ENCODE peak calls at places on chromosomes 13 and 19, in six cellular contexts. One of them, this sample, is unnamed.

GRCh38 chr13:69565334-69565733 is 542.3 kb upstream of the ATXN8OS start:
- DNase-seq in stomach: no peak
- DNase-seq in A549: peak; percentile 54
- DNase-seq in keratinocyte: no peak
- DNase-seq in AG04450: no peak
- DNase-seq in cardiac muscle cell: no peak
- DNase-seq in this sample: no peak

GRCh38 chr13:109968876-109969577 is 182.6 kb upstream of the IRS2 start:
- DNase-seq in A549: no peak
- DNase-seq in stomach: no peak
- DNase-seq in AG04450: no peak
- DNase-seq in cardiac muscle cell: no peak
- DNase-seq in keratinocyte: no peak
- DNase-seq in this sample: no peak

GRCh38 chr19:4375164-4375619 is 25.2 kb downstream of the SH3GL1 start:
- DNase-seq in keratinocyte: peak; percentile 67
- DNase-seq in stomach: peak; percentile 71
- DNase-seq in AG04450: no peak
- DNase-seq in A549: peak; percentile 47
- DNase-seq in cardiac muscle cell: peak; percentile 44
- DNase-seq in this sample: no peak

GRCh38 chr13:95300625-95301134 is 571 bp downstream of the ABCC4 start:
- DNase-seq in AG04450: peak; percentile 23
- DNase-seq in cardiac muscle cell: peak; percentile 32
- DNase-seq in keratinocyte: no peak
- DNase-seq in stomach: peak; percentile 30
- DNase-seq in A549: peak; percentile 71
- DNase-seq in this sample: no peak

GRCh38 chr19:54436561-54437229 is 12.3 kb upstream of the LENG8 start:
- DNase-seq in cardiac muscle cell: no peak
- DNase-seq in A549: no peak
- DNase-seq in stomach: no peak
- DNase-seq in AG04450: no peak
- DNase-seq in keratinocyte: no peak
- DNase-seq in this sample: no peak

GRCh38 chr19:355134-355533 is 10.5 kb upstream of the MIER2 start:
- DNase-seq in AG04450: no peak
- DNase-seq in stomach: no peak
- DNase-seq in A549: no peak
- DNase-seq in keratinocyte: no peak
- DNase-seq in cardiac muscle cell: no peak
- DNase-seq in this sample: no peak

GRCh38 chr19:3606690-3607289 is at the start of gene TBXA2R:
- DNase-seq in A549: peak; percentile 51
- DNase-seq in keratinocyte: no peak
- DNase-seq in cardiac muscle cell: peak; percentile 28
- DNase-seq in stomach: peak; percentile 64
- DNase-seq in AG04450: no peak
- DNase-seq in this sample: no peak

GRCh38 chr13:76225815-76226489 is 589.8 kb downstream of the LMO7 start:
- DNase-seq in keratinocyte: no peak
- DNase-seq in stomach: no peak
- DNase-seq in AG04450: peak; percentile 38
- DNase-seq in cardiac muscle cell: peak; percentile 49
- DNase-seq in A549: no peak
- DNase-seq in this sample: no peak

GRCh38 chr19:10694706-10695105 is 6.5 kb upstream of the QTRT1 start:
- DNase-seq in A549: no peak
- DNase-seq in keratinocyte: no peak
- DNase-seq in cardiac muscle cell: no peak
- DNase-seq in stomach: no peak
- DNase-seq in AG04450: no peak
- DNase-seq in this sample: no peak

GRCh38 chr13:56975647-56976046 is 165.1 kb upstream of the PRR20A start:
- DNase-seq in cardiac muscle cell: no peak
- DNase-seq in keratinocyte: no peak
- DNase-seq in AG04450: no peak
- DNase-seq in A549: no peak
- DNase-seq in stomach: no peak
- DNase-seq in this sample: no peak

GRCh38 chr19:49983645-49984229 is 22.8 kb upstream of the SIGLEC11 start:
- DNase-seq in keratinocyte: no peak
- DNase-seq in cardiac muscle cell: peak; percentile 73
- DNase-seq in AG04450: no peak
- DNase-seq in stomach: peak; percentile 67
- DNase-seq in A549: peak; percentile 57
- DNase-seq in this sample: no peak

GRCh38 chr19:46574533-46574932 is 26.6 kb upstream of the CALM3 start:
- DNase-seq in keratinocyte: no peak
- DNase-seq in AG04450: no peak
- DNase-seq in stomach: no peak
- DNase-seq in cardiac muscle cell: no peak
- DNase-seq in A549: no peak
- DNase-seq in this sample: no peak

GRCh38 chr13:19591864-19592263 is 30.5 kb upstream of the TPTE2 start:
- DNase-seq in stomach: no peak
- DNase-seq in AG04450: no peak
- DNase-seq in A549: no peak
- DNase-seq in cardiac muscle cell: no peak
- DNase-seq in keratinocyte: no peak
- DNase-seq in this sample: no peak

GRCh38 chr13:94967183-94968039 is 255.1 kb upstream of the SOX21 start:
- DNase-seq in AG04450: no peak
- DNase-seq in cardiac muscle cell: peak; percentile 56
- DNase-seq in keratinocyte: no peak
- DNase-seq in stomach: peak; percentile 29
- DNase-seq in A549: peak; percentile 38
- DNase-seq in this sample: no peak

GRCh38 chr13:43072394-43072793 is 49.0 kb downstream of the DNAJC15 start:
- DNase-seq in AG04450: no peak
- DNase-seq in keratinocyte: no peak
- DNase-seq in stomach: no peak
- DNase-seq in cardiac muscle cell: no peak
- DNase-seq in A549: no peak
- DNase-seq in this sample: no peak

GRCh38 chr19:49064029-49064629 is 489 bp downstream of the NTF4 start:
- DNase-seq in cardiac muscle cell: peak; percentile 18
- DNase-seq in keratinocyte: no peak
- DNase-seq in AG04450: no peak
- DNase-seq in stomach: no peak
- DNase-seq in A549: no peak
- DNase-seq in this sample: no peak

GRCh38 chr19:18650468-18651001 is 13.7 kb downstream of the KLHL26 start:
- DNase-seq in keratinocyte: no peak
- DNase-seq in stomach: peak; percentile 45
- DNase-seq in A549: no peak
- DNase-seq in cardiac muscle cell: no peak
- DNase-seq in AG04450: peak; percentile 51
- DNase-seq in this sample: peak; percentile 70

GRCh38 chr19:778910-779653 is 18.2 kb upstream of the PTBP1 start:
- DNase-seq in cardiac muscle cell: no peak
- DNase-seq in AG04450: peak; percentile 85
- DNase-seq in stomach: no peak
- DNase-seq in A549: peak; percentile 92
- DNase-seq in keratinocyte: peak; percentile 78
- DNase-seq in this sample: peak; percentile 87

GRCh38 chr13:75165543-75166230 is 316.3 kb downstream of the TBC1D4 start:
- DNase-seq in A549: no peak
- DNase-seq in AG04450: no peak
- DNase-seq in keratinocyte: no peak
- DNase-seq in cardiac muscle cell: no peak
- DNase-seq in stomach: no peak
- DNase-seq in this sample: no peak

GRCh38 chr19:1691589-1692290 is 39.3 kb upstream of the TCF3 start:
- DNase-seq in keratinocyte: no peak
- DNase-seq in stomach: no peak
- DNase-seq in AG04450: no peak
- DNase-seq in cardiac muscle cell: no peak
- DNase-seq in A549: no peak
- DNase-seq in this sample: no peak

GRCh38 chr13:65932587-65933239 is 1297.4 kb downstream of the PCDH9 start:
- DNase-seq in AG04450: no peak
- DNase-seq in stomach: no peak
- DNase-seq in A549: no peak
- DNase-seq in keratinocyte: no peak
- DNase-seq in cardiac muscle cell: no peak
- DNase-seq in this sample: peak; percentile 38

GRCh38 chr19:49555600-49556411 is 24.6 kb downstream of the NOSIP start:
- DNase-seq in cardiac muscle cell: peak; percentile 90
- DNase-seq in keratinocyte: no peak
- DNase-seq in AG04450: no peak
- DNase-seq in A549: peak; percentile 76
- DNase-seq in stomach: peak; percentile 54
- DNase-seq in this sample: no peak

GRCh38 chr19:52962394-52963228 is at the start of gene ZNF816:
- DNase-seq in keratinocyte: peak; percentile 50
- DNase-seq in A549: peak; percentile 22
- DNase-seq in stomach: peak; percentile 100
- DNase-seq in AG04450: peak; percentile 79
- DNase-seq in cardiac muscle cell: peak; percentile 98
- DNase-seq in this sample: peak; percentile 55
- TF ChIP-seq CTCF in keratinocyte: no peak
- TF ChIP-seq CTCF in A549: no peak
- TF ChIP-seq CTCF in stomach: no peak
- TF ChIP-seq CTCF in AG04450: no peak
- TF ChIP-seq CTCF in cardiac muscle cell: no peak
- TF ChIP-seq CTCF in this sample: no peak

DNA sequence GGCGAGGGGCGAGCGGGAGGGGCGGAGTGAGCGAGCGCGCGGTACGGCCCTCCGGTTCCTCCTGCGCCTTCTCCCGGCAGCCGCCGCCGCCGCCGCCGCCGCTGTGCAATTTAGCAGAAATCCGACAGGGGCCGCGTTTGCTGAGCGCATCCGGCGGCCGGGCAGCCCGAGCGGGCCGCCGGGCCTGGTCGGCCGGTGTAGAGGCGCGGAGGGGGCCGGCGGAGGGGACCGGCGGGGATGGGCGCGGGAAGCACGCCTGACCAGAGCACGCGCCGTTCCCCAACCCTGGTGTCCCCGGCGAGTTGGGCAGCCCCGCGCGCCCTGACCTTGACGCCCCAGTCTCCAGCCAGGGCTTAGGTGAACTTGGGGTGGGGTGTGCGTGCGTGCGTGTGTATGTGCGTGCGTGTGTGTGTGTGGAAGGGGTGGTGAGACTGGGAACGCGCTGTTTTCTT is 144.5 kb upstream of the ZNF536 start:
- DNase-seq in AG04450: no peak
- DNase-seq in A549: peak; percentile 82
- DNase-seq in keratinocyte: no peak
- DNase-seq in stomach: peak; percentile 33
- DNase-seq in cardiac muscle cell: peak; percentile 87
- DNase-seq in this sample: no peak
- TF ChIP-seq CTCF in AG04450: peak; percentile 27
- TF ChIP-seq CTCF in A549: peak; percentile 72
- TF ChIP-seq CTCF in keratinocyte: no peak
- TF ChIP-seq CTCF in stomach: no peak
- TF ChIP-seq CTCF in cardiac muscle cell: peak; percentile 37
- TF ChIP-seq CTCF in this sample: peak; percentile 31

GRCh38 chr19:39915848-39916215 is 18.6 kb downstream of the FCGBP start:
- DNase-seq in A549: no peak
- DNase-seq in keratinocyte: no peak
- DNase-seq in cardiac muscle cell: no peak
- DNase-seq in AG04450: no peak
- DNase-seq in stomach: peak; percentile 13
- DNase-seq in this sample: no peak
- TF ChIP-seq CTCF in A549: no peak
- TF ChIP-seq CTCF in keratinocyte: no peak
- TF ChIP-seq CTCF in cardiac muscle cell: no peak
- TF ChIP-seq CTCF in AG04450: no peak
- TF ChIP-seq CTCF in stomach: no peak
- TF ChIP-seq CTCF in this sample: no peak

GRCh38 chr19:15813916-15814315 is 1.5 kb downstream of the OR10H1 start:
- DNase-seq in A549: no peak
- DNase-seq in stomach: no peak
- DNase-seq in AG04450: no peak
- DNase-seq in keratinocyte: no peak
- DNase-seq in cardiac muscle cell: no peak
- DNase-seq in this sample: no peak

GRCh38 chr19:15810335-15810734 is 5.1 kb downstream of the OR10H1 start:
- DNase-seq in A549: peak; percentile 38
- DNase-seq in keratinocyte: no peak
- DNase-seq in AG04450: no peak
- DNase-seq in stomach: peak; percentile 27
- DNase-seq in cardiac muscle cell: no peak
- DNase-seq in this sample: no peak

GRCh38 chr19:15811476-15811875 is 4.0 kb downstream of the OR10H1 start:
- DNase-seq in A549: no peak
- DNase-seq in AG04450: no peak
- DNase-seq in keratinocyte: no peak
- DNase-seq in cardiac muscle cell: no peak
- DNase-seq in stomach: no peak
- DNase-seq in this sample: no peak

GRCh38 chr19:15812059-15812722 is 3.3 kb downstream of the OR10H1 start:
- DNase-seq in A549: peak; percentile 36
- DNase-seq in AG04450: no peak
- DNase-seq in keratinocyte: no peak
- DNase-seq in stomach: peak; percentile 40
- DNase-seq in cardiac muscle cell: no peak
- DNase-seq in this sample: no peak

GRCh38 chr19:15815306-15815705 is at the start of gene OR10H1:
- DNase-seq in AG04450: no peak
- DNase-seq in keratinocyte: no peak
- DNase-seq in stomach: no peak
- DNase-seq in A549: no peak
- DNase-seq in cardiac muscle cell: no peak
- DNase-seq in this sample: no peak
- TF ChIP-seq CTCF in AG04450: no peak
- TF ChIP-seq CTCF in keratinocyte: no peak
- TF ChIP-seq CTCF in stomach: no peak
- TF ChIP-seq CTCF in A549: no peak
- TF ChIP-seq CTCF in cardiac muscle cell: no peak
- TF ChIP-seq CTCF in this sample: no peak

GRCh38 chr13:31797154-31797775 is 57.9 kb downstream of the RXFP2 start:
- DNase-seq in AG04450: peak; percentile 2
- DNase-seq in keratinocyte: no peak
- DNase-seq in stomach: no peak
- DNase-seq in cardiac muscle cell: peak; percentile 26
- DNase-seq in A549: peak; percentile 7
- DNase-seq in this sample: no peak
- TF ChIP-seq CTCF in AG04450: peak; percentile 57
- TF ChIP-seq CTCF in keratinocyte: peak; percentile 23
- TF ChIP-seq CTCF in stomach: no peak
- TF ChIP-seq CTCF in cardiac muscle cell: peak; percentile 57
- TF ChIP-seq CTCF in A549: peak; percentile 30
- TF ChIP-seq CTCF in this sample: peak; percentile 55